ENCODE peak calls at places on chromosome 6, in ten cellular contexts. Y is HEK293T; J is HL-60; X is transverse colon; D is GM13977; S is colonic mucosa; B is stimulated activated CD8-positive, alpha-beta memory T cell treated with anti-CD3 and anti-CD28 coated beads, Interleukin-4, amount 100 ng/mL, for 1 hour; A is A172; P is stimulated activated CD4-positive, alpha-beta T cell treated with anti-CD3 and anti-CD28 coated beads, Interleukin-1b, Interleukin-23, amount 100 ng/mL, for 1 hour; Q is left colon. F is an unnamed sample.

GRCh38 chr6:127342296-127342945 is 988 bp downstream of the ECHDC1 start:
- DNase-seq in D (no peak), Q (peak), P (no peak), Y (peak), B (no peak), S (peak), A (peak), J (no peak), X (peak), F (no peak)

GRCh38 chr6:43401730-43402129 is 25.6 kb upstream of the ABCC10 start:
- DNase-seq in Q (no peak), A (no peak), D (no peak), B (no peak), X (no peak), J (no peak), P (no peak), S (no peak), Y (no peak), F (no peak)

GRCh38 chr6:156420172-156420993 is 356.8 kb upstream of the ARID1B start:
- DNase-seq in D (no peak), Q (no peak), J (no peak), A (no peak), S (no peak), P (no peak), B (no peak), X (no peak), Y (no peak), F (no peak)

GRCh38 chr6:28587746-28588075 is 62.0 kb downstream of the GPX5 start:
- DNase-seq in A (no peak), B (no peak), Y (no peak), Q (no peak), S (no peak), J (no peak), X (no peak), D (no peak), P (no peak), F (no peak)

GRCh38 chr6:10585232-10585887 is 64.2 kb downstream of the GCNT2 start:
- DNase-seq in X (no peak), J (no peak), Q (no peak), S (no peak), D (no peak), Y (no peak), P (no peak), A (no peak), B (no peak), F (no peak)

GRCh38 chr6:37860226-37860839 is 40.8 kb downstream of the ZFAND3 start:
- DNase-seq in D (no peak), B (no peak), Q (peak), A (peak), J (no peak), P (peak), Y (peak), X (no peak), S (peak), F (no peak)

GRCh38 chr6:57004292-57004691 is 42.2 kb upstream of the KIAA1586 start:
- DNase-seq in Q (no peak), P (no peak), J (no peak), B (no peak), A (no peak), X (no peak), D (no peak), Y (no peak), S (no peak), F (no peak)

GRCh38 chr6:66355471-66355870 is 648.4 kb upstream of the EYS start:
- DNase-seq in S (no peak), J (no peak), B (no peak), A (no peak), P (no peak), D (no peak), X (no peak), Q (no peak), Y (no peak), F (no peak)

GRCh38 chr6:23424584-23424983 is 701.4 kb upstream of the NRSN1 start:
- DNase-seq in P (no peak), Y (no peak), B (no peak), X (no peak), S (no peak), J (no peak), A (no peak), Q (no peak), D (no peak), F (no peak)

GRCh38 chr6:81767163-81768000 is 14.9 kb upstream of the TENT5A start:
- DNase-seq in B (no peak), X (peak), Q (peak), J (no peak), A (peak), D (no peak), P (no peak), S (peak), Y (no peak), F (peak)

GRCh38 chr6:138535728-138536454 is 36.6 kb upstream of the NHSL1 start:
- DNase-seq in X (no peak), A (no peak), P (no peak), Q (no peak), Y (no peak), B (no peak), S (no peak), J (no peak), D (no peak), F (no peak)

GRCh38 chr6:158220786-158221442 is 52.8 kb downstream of the GTF2H5 start:
- DNase-seq in S (peak), P (peak), D (peak), B (peak), J (peak), Y (peak), Q (peak), X (peak), A (peak), F (peak)

F was measured in lower lobe of right lung.